ENCODE peak calls at places on chromosomes 11 and 22, in five cellular contexts. W, U, T, N and Y are unnamed samples.

GRCh38 chr11:93740802-93741093 is 547 bp downstream of the TAF1D start:
- DNase-seq in W (peak), T (peak), U (peak), N (peak), Y (peak)

GRCh38 chr11:58739725-58740430 is 8.1 kb upstream of the GLYAT start:
- DNase-seq in W (peak), U (peak), T (no peak), N (no peak), Y (no peak)

GRCh38 chr11:66080055-66080817 is 10.2 kb downstream of the PACS1 start:
- DNase-seq in T (no peak), U (no peak), W (peak), N (no peak), Y (no peak)

GRCh38 chr11:111429066-111429506 is 50.0 kb upstream of the POU2AF1 start:
- DNase-seq in W (peak), U (peak), T (no peak), N (peak), Y (peak)

GRCh38 chr11:104094576-104094975 is 58.1 kb downstream of the DDI1 start:
- DNase-seq in T (no peak), W (no peak), N (no peak), U (no peak), Y (no peak)

GRCh38 chr11:125935629-125936199 is 10.1 kb upstream of the VSIG10L2 start:
- DNase-seq in U (no peak), N (no peak), W (no peak), T (no peak), Y (no peak)

GRCh38 chr11:17257200-17257599 is 19.3 kb upstream of the NUCB2 start:
- DNase-seq in W (peak), T (no peak), U (no peak), N (no peak), Y (no peak)

GRCh38 chr11:61791737-61792309 is 576 bp downstream of the TMEM258 start:
- DNase-seq in N (peak), U (peak), T (peak), W (peak), Y (no peak)

GRCh38 chr22:32518848-32519247 is 44.2 kb downstream of the FBXO7 start:
- DNase-seq in U (peak), N (no peak), W (peak), T (no peak), Y (no peak)

GRCh38 chr11:120547871-120548681 is 36.5 kb downstream of the GRIK4 start:
- DNase-seq in N (no peak), U (peak), T (peak), W (no peak), Y (no peak)

GRCh38 chr11:113752932-113753331 is 20.6 kb downstream of the ZW10 start:
- DNase-seq in T (no peak), U (no peak), W (no peak), N (no peak), Y (no peak)

GRCh38 chr22:37811867-37812266 is 4.1 kb downstream of the GCAT start:
- DNase-seq in U (no peak), W (no peak), N (no peak), T (no peak), Y (no peak)

GRCh38 chr11:1055109-1055703 is 18.7 kb upstream of the MUC6 start:
- DNase-seq in T (peak), U (no peak), N (no peak), W (no peak), Y (no peak)